ENCODE peak calls at places on chromosomes 3 and 15, in nine cellular contexts. D, P, Q, M, I, X, W, K and L are unnamed samples.

GRCh38 chr3:11539218-11539617 is 104.5 kb downstream of the VGLL4 start:
- DNase-seq in D (no peak), P (no peak), Q (no peak), M (no peak), I (no peak), X (no peak), W (no peak), K (no peak), L (peak)

GRCh38 chr3:84830476-84830875 is 128.3 kb upstream of the CADM2 start:
- DNase-seq in D (no peak), P (no peak), Q (no peak), M (no peak), I (no peak), X (no peak), W (no peak), K (no peak), L (no peak)

GRCh38 chr3:100316656-100317069 is 17.9 kb upstream of the NIT2 start:
- DNase-seq in D (peak), P (peak), Q (peak), M (no peak), I (peak), X (no peak), W (peak), K (peak), L (no peak)

GRCh38 chr3:141828487-141829284 is 47.8 kb upstream of the ATP1B3 start:
- DNase-seq in D (no peak), P (no peak), Q (no peak), M (no peak), I (no peak), X (no peak), W (peak), K (peak), L (peak)

GRCh38 chr3:33314993-33315392 is 37.8 kb downstream of the FBXL2 start:
- DNase-seq in D (no peak), P (peak), Q (no peak), M (no peak), I (no peak), X (no peak), W (no peak), K (no peak), L (no peak)

GRCh38 chr3:20458994-20459736 is 273.2 kb upstream of the SGO1 start:
- DNase-seq in D (no peak), P (no peak), Q (no peak), M (no peak), I (no peak), X (no peak), W (no peak), K (no peak), L (no peak)

GRCh38 chr15:41850482-41851166 is 12.0 kb downstream of the PLA2G4B start:
- DNase-seq in D (no peak), P (no peak), Q (no peak), M (no peak), I (no peak), X (no peak), W (no peak), K (no peak), L (no peak)

GRCh38 chr3:87575538-87575937 is 299.2 kb upstream of the POU1F1 start:
- DNase-seq in D (no peak), P (no peak), Q (no peak), M (no peak), I (no peak), X (no peak), W (no peak), K (no peak), L (no peak)

GRCh38 chr3:9978664-9979349 is 7.8 kb downstream of the EMC3 start:
- DNase-seq in D (no peak), P (no peak), Q (no peak), M (no peak), I (no peak), X (no peak), W (no peak), K (no peak), L (no peak)

GRCh38 chr3:67349551-67350174 is 304.7 kb downstream of the SUCLG2 start:
- DNase-seq in D (no peak), P (no peak), Q (no peak), M (no peak), I (no peak), X (no peak), W (no peak), K (peak), L (no peak)

GRCh38 chr3:129555616-129556357 is 12.8 kb downstream of the H1-8 start:
- DNase-seq in D (no peak), P (no peak), Q (no peak), M (no peak), I (no peak), X (no peak), W (no peak), K (no peak), L (no peak)

GRCh38 chr15:33358303-33358702 is 47.5 kb downstream of the RYR3 start:
- DNase-seq in D (no peak), P (no peak), Q (no peak), M (no peak), I (no peak), X (no peak), W (no peak), K (no peak), L (no peak)

GRCh38 chr3:197022405-197023231 is 7.0 kb downstream of the MELTF start:
- DNase-seq in D (no peak), P (no peak), Q (no peak), M (no peak), I (no peak), X (no peak), W (no peak), K (no peak), L (peak)

GRCh38 chr3:193207874-193208273 is 33.1 kb upstream of the PLAAT1 start:
- DNase-seq in D (no peak), P (no peak), Q (no peak), M (no peak), I (no peak), X (no peak), W (no peak), K (no peak), L (no peak)

GRCh38 chr15:59741274-59741906 is 52.3 kb upstream of the BNIP2 start:
- DNase-seq in D (no peak), P (no peak), Q (no peak), M (no peak), I (no peak), X (no peak), W (peak), K (no peak), L (no peak)

GRCh38 chr3:143124683-143125520 is 5.3 kb downstream of the CHST2 start:
- DNase-seq in D (no peak), P (no peak), Q (no peak), M (no peak), I (no peak), X (no peak), W (no peak), K (no peak), L (no peak)

GRCh38 chr15:74783072-74783807 is 1.4 kb downstream of the CSK start:
- DNase-seq in D (no peak), P (peak), Q (no peak), M (no peak), I (no peak), X (no peak), W (no peak), K (peak), L (no peak)

GRCh38 chr3:87398226-87398774 is 121.9 kb upstream of the POU1F1 start:
- DNase-seq in D (no peak), P (peak), Q (no peak), M (no peak), I (no peak), X (no peak), W (no peak), K (no peak), L (no peak)

GRCh38 chr3:141942006-141942405 is 65.6 kb downstream of the ATP1B3 start:
- DNase-seq in D (no peak), P (no peak), Q (no peak), M (no peak), I (no peak), X (no peak), W (no peak), K (no peak), L (no peak)

GRCh38 chr15:41561777-41562145 is 2.7 kb downstream of the TYRO3 start:
- DNase-seq in D (peak), P (peak), Q (no peak), M (no peak), I (peak), X (no peak), W (peak), K (peak), L (no peak)

GRCh38 chr15:28260722-28261121 is 61.3 kb downstream of the HERC2 start:
- DNase-seq in D (no peak), P (peak), Q (no peak), M (no peak), I (no peak), X (no peak), W (peak), K (no peak), L (no peak)

GRCh38 chr15:97567411-97567810 is 393.1 kb upstream of the ARRDC4 start:
- DNase-seq in D (no peak), P (no peak), Q (no peak), M (no peak), I (no peak), X (no peak), W (no peak), K (no peak), L (no peak)

GRCh38 chr15:38079236-38079635 is 144.8 kb downstream of the TMCO5A start:
- DNase-seq in D (no peak), P (no peak), Q (no peak), M (no peak), I (no peak), X (no peak), W (no peak), K (no peak), L (no peak)

GRCh38 chr3:197286678-197287077 is 11.7 kb downstream of the DLG1 start:
- DNase-seq in D (no peak), P (no peak), Q (no peak), M (no peak), I (no peak), X (no peak), W (no peak), K (no peak), L (no peak)

GRCh38 chr3:62109534-62109933 is 263.8 kb downstream of the FEZF2 start:
- DNase-seq in D (no peak), P (no peak), Q (no peak), M (peak), I (no peak), X (no peak), W (peak), K (peak), L (no peak)

GRCh38 chr3:188914556-188914955 is 257.2 kb upstream of the TPRG1 start:
- DNase-seq in D (no peak), P (peak), Q (no peak), M (no peak), I (no peak), X (no peak), W (no peak), K (peak), L (no peak)

GRCh38 chr3:102451556-102451955 is 16.7 kb downstream of the ZPLD1 start:
- DNase-seq in D (no peak), P (no peak), Q (no peak), M (no peak), I (no peak), X (no peak), W (no peak), K (no peak), L (no peak)

GRCh38 chr3:62843508-62843907 is 31.7 kb downstream of the CADPS start:
- DNase-seq in D (no peak), P (no peak), Q (no peak), M (no peak), I (no peak), X (no peak), W (peak), K (no peak), L (no peak)

GRCh38 chr3:129611812-129612349 is 5.4 kb upstream of the PLXND1 start:
- DNase-seq in D (no peak), P (peak), Q (no peak), M (peak), I (no peak), X (no peak), W (no peak), K (peak), L (no peak)

GRCh38 chr3:71005797-71006321 is 577.7 kb downstream of the FOXP1 start:
- DNase-seq in D (no peak), P (peak), Q (no peak), M (no peak), I (no peak), X (no peak), W (no peak), K (no peak), L (no peak)

GRCh38 chr3:115071611-115072010 is 75.5 kb downstream of the ZBTB20 start:
- DNase-seq in D (no peak), P (peak), Q (no peak), M (no peak), I (no peak), X (no peak), W (peak), K (peak), L (no peak)

GRCh38 chr3:57199895-57200297 is at the start of gene HESX1:
- DNase-seq in D (no peak), P (no peak), Q (no peak), M (no peak), I (no peak), X (no peak), W (no peak), K (no peak), L (no peak)
- TF ChIP-seq POLR2A in D (no peak), P (no peak), Q (no peak), M (no peak), I (no peak), X (no peak), W (no peak), K (no peak), L (no peak)

GRCh38 chr15:89828324-89829145 is 13.9 kb upstream of the ANPEP start:
- DNase-seq in D (peak), P (no peak), Q (no peak), M (peak), I (peak), X (no peak), W (peak), K (peak), L (no peak)
- TF ChIP-seq POLR2A in D (no peak), P (no peak), Q (no peak), M (no peak), I (no peak), X (no peak), W (no peak), K (no peak), L (no peak)

GRCh38 chr15:78933187-78934062 is 11.4 kb downstream of the CTSH start:
- DNase-seq in D (no peak), P (no peak), Q (no peak), M (no peak), I (no peak), X (no peak), W (no peak), K (no peak), L (no peak)
- TF ChIP-seq POLR2A in D (no peak), P (no peak), Q (no peak), M (no peak), I (no peak), X (no peak), W (no peak), K (no peak), L (no peak)

GRCh38 chr15:31360843-31361763 is 34.5 kb downstream of the KLF13 start:
- DNase-seq in D (no peak), P (no peak), Q (no peak), M (no peak), I (no peak), X (peak), W (peak), K (no peak), L (no peak)
- TF ChIP-seq POLR2A in D (no peak), P (no peak), Q (no peak), M (no peak), I (no peak), X (peak), W (no peak), K (no peak), L (no peak)

DNA sequence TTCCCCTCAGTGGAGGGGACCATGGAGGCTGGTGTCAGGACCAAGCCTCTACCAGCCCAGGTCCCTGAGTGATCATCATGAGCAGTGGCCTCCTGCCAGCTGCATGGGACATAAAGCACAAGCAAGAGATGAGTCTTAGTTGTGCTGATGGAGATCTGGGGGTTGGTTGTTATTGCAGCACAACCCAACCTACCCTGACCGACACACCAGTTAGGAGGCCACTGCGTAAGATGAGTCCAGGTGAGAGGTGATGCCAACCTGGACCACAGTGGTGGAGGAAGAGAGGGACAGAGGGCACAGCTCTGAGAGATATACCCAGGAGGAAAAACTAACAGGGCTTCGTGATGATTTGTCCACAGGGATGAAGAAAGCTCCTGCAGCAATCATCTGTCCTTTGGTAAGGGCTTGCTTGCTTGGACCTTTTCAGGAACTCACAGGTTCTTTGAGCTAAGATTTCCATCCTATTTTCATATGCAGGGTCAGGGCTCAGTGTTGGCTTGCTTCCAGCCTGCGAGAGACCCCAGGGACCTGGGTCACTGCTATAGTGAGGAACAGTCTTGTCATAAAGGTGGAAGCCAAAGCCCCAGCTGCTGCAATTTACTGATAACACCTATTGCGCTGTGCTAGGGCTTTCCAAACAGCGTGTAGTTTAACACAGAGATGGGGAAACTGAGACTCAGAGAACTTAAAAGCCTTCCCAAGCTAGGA is 8.1 kb downstream of the RASGRF1 start:
- DNase-seq in D (no peak), P (no peak), Q (no peak), M (no peak), I (no peak), X (no peak), W (no peak), K (no peak), L (peak)
- TF ChIP-seq POLR2A in D (no peak), P (no peak), Q (no peak), M (no peak), I (no peak), X (no peak), W (no peak), K (no peak), L (no peak)